ENCODE peak calls at places on chromosomes 7 and 10, in six cellular contexts. H, E, K, L, R and Y are unnamed samples. For H3K4me1, the result is how much of the 10 kb centered on the place peaks cover.

GRCh38 chr10:11782793-11783557 is 40.2 kb upstream of the PROSER2 start:
- DNase-seq in E (peak), L (no peak), R (no peak), K (peak), H (no peak), Y (peak)

GRCh38 chr10:60645928-60646433 is 132.3 kb upstream of the CDK1 start:
- DNase-seq in E (no peak), H (no peak), R (no peak), L (no peak), K (no peak), Y (peak)

GRCh38 chr10:99888623-99889022 is 106.2 kb downstream of the ABCC2 start:
- DNase-seq in L (no peak), R (no peak), K (peak), H (no peak), E (no peak), Y (no peak)

GRCh38 chr10:77513783-77514331 is 123.8 kb downstream of the KCNMA1 start:
- DNase-seq in L (peak), R (peak), E (peak), K (peak), H (peak), Y (peak)

GRCh38 chr7:85185355-85186082 is 1.3 kb downstream of the SEMA3D start:
- DNase-seq in L (peak), E (peak), H (peak), R (peak), K (peak), Y (peak)

GRCh38 chr7:97167176-97167575 is 49.7 kb downstream of the SDHAF3 start:
- DNase-seq in H (no peak), L (no peak), K (no peak), E (no peak), R (no peak), Y (no peak)

GRCh38 chr7:101593556-101593955 is 35.5 kb downstream of the MYL10 start:
- DNase-seq in H (no peak), R (no peak), K (no peak), E (no peak), L (peak), Y (no peak)

GRCh38 chr10:3978174-3978573 is 193.2 kb upstream of the KLF6 start:
- DNase-seq in E (no peak), L (no peak), K (no peak), H (no peak), R (no peak), Y (no peak)

GRCh38 chr10:133564816-133565215 is 567 bp downstream of the SYCE1 start:
- DNase-seq in L (no peak), R (no peak), K (no peak), E (no peak), H (no peak), Y (no peak)

GRCh38 chr10:53598914-53599313 is 826.3 kb upstream of the MBL2 start:
- DNase-seq in K (no peak), H (no peak), R (no peak), L (no peak), E (peak), Y (no peak)

GRCh38 chr7:155644971-155645509 is 579 bp downstream of the RBM33 start:
- DNase-seq in L (peak), K (peak), H (peak), E (peak), R (peak), Y (peak)

GRCh38 chr7:28407643-28408042 is 4.7 kb upstream of the CREB5 start:
- DNase-seq in K (peak), H (no peak), L (no peak), R (peak), E (no peak), Y (no peak)

GRCh38 chr10:95480901-95481491 is 80.2 kb downstream of the SORBS1 start:
- DNase-seq in L (no peak), R (no peak), E (no peak), K (no peak), H (no peak), Y (no peak)

GRCh38 chr10:95477175-95477520 is 84.0 kb downstream of the SORBS1 start:
- DNase-seq in E (no peak), H (no peak), K (no peak), L (no peak), R (no peak), Y (no peak)

GRCh38 chr10:95480102-95480900 is 80.9 kb downstream of the SORBS1 start:
- DNase-seq in R (no peak), K (peak), L (no peak), H (no peak), E (no peak), Y (no peak)

GRCh38 chr10:95478185-95478584 is 83.0 kb downstream of the SORBS1 start:
- DNase-seq in K (no peak), L (no peak), R (no peak), E (no peak), H (no peak), Y (no peak)

DNA sequence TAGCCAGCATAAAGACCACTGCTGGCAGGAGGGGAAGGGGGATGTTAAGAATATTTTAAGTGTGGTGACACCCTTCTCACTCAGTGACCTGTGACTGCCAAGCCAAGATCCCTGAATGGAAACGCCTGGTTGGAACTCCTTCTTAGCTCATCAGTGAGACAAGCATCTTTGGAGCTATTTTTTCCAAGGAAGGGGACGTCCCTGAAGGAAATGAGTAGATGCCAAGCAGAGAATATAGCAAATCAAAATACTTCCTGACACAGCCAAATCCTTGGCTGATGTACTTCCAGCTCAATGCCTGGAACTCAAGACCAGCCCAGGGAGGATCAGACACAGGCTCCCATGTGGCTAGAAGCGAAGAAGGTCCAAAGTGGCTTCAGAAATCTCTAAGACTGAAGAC is 82.2 kb downstream of the SORBS1 start:
- DNase-seq in E (no peak), L (no peak), K (peak), R (no peak), H (no peak), Y (no peak)
- H3K4me1 ChIP-seq in E (under half), L (under half), K (half or more), R (half or more), H (half or more), Y (under half)

GRCh38 chr7:80488851-80489370 is 23.0 kb downstream of the GNAT3 start:
- DNase-seq in K (no peak), L (no peak), R (no peak), E (no peak), H (no peak), Y (no peak)
- H3K4me3 ChIP-seq in K (no peak), L (no peak), R (no peak), E (no peak), H (no peak), Y (no peak)

DNA sequence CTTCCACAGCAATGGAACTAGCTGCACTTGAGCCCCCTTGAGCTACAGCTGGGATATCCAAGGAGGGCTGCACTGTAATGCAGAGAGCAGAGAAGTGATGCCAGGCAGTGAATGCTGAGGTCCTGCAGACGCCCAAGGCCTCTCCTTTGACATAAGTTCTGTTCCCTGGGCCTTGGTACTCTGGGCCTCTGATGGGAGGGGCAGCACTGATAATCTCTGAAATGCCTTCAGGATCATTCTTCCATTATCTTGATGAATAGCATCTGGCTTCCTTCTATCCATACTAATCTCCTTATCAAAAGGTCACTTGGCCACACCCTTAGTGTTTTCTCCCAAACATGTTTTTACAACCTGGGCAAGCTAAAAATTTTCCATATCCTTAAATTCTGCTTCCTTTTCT is 6.9 kb downstream of the GRB10 start:
- DNase-seq in E (no peak), H (no peak), K (no peak), R (no peak), L (no peak), Y (no peak)
- H3K4me1 ChIP-seq in E (under half), H (under half), K (under half), R (under half), L (under half), Y (under half)

DNA sequence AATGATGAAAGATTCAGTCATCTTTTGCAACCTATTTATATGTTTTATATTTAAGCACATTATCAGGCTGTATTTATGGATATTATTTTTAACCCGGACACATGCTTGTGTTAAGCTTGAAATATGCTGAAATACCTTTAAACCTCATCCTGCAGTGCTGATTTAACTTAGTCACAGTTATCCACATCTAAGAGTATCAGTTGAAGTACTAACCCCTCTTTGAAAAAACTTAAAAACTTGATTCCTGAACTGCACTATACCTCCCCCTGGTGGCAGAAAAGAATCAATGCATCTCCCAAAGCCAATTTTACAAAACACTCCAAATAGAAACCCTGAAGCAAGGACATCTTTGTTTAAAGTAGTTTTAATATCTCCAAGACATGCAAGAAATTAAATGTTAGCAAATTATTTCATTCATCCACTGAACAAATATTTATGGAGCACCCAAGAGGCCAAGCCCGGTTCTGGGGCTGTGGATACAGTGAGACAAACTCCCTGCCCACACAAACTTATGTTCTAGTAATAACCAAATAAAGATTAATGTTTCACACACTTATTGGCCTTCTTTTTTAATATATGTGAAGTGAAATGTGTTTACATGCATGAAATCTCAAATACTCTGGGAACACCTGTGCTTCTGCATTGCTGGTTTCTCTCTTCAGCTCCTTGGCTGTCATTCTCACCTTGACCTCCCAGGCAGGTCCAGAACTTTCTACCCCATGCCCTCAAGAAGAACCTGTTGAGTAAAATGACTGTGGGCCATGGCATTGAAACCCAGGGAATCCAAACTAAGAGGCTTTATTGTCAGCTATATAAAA is 44.0 kb downstream of the SVIL start:
- DNase-seq in L (no peak), R (no peak), H (no peak), K (peak), E (no peak), Y (peak)
- H3K4me3 ChIP-seq in L (no peak), R (no peak), H (no peak), K (no peak), E (peak), Y (no peak)